ENCODE peak calls at places on chromosomes 12 and 14, in four cellular contexts. G is testis, S is pancreas, V is psoas muscle. M is an unnamed sample.

GRCh38 chr12:47610847-47611246 is 95.0 kb downstream of the RPAP3 start:
- DNase-seq in G (no peak), S (no peak), V (no peak), M (no peak)

GRCh38 chr12:102480401-102480800 is at the start of gene IGF1:
- DNase-seq in G (peak; percentile 23), S (no peak), V (no peak), M (no peak)

GRCh38 chr12:6187948-6188793 is 12.0 kb upstream of the CD9 start:
- DNase-seq in G (no peak), S (no peak), V (no peak), M (no peak)

GRCh38 chr12:88934163-88934747 is 354.0 kb upstream of the KITLG start:
- DNase-seq in G (no peak), S (no peak), V (no peak), M (no peak)

GRCh38 chr14:37977481-37977880 is 230.2 kb upstream of the SSTR1 start:
- DNase-seq in G (no peak), S (no peak), V (no peak), M (no peak)

GRCh38 chr14:30657606-30658163 is 35.6 kb downstream of the SCFD1 start:
- DNase-seq in G (no peak), S (no peak), V (no peak), M (no peak)

GRCh38 chr14:61374284-61374683 is 52.9 kb downstream of the PRKCH start:
- DNase-seq in G (no peak), S (no peak), V (no peak), M (no peak)

GRCh38 chr12:31732926-31733548 is 4.2 kb upstream of the AMN1 start:
- DNase-seq in G (no peak), S (no peak), V (no peak), M (no peak)

GRCh38 chr14:98956181-98956580 is 315.8 kb downstream of the BCL11B start:
- DNase-seq in G (no peak), S (no peak), V (no peak), M (no peak)

GRCh38 chr14:64684091-64684490 is 20.1 kb upstream of the PLEKHG3 start:
- DNase-seq in G (peak; percentile 49), S (no peak), V (peak; percentile 24), M (no peak)

GRCh38 chr12:7042847-7043246 is 17.7 kb upstream of the C1S start:
- DNase-seq in G (no peak), S (no peak), V (no peak), M (no peak)

GRCh38 chr12:108117163-108117849 is 11.8 kb upstream of the WSCD2 start:
- DNase-seq in G (no peak), S (no peak), V (no peak), M (no peak)

GRCh38 chr12:121992059-121992879 is 29.4 kb upstream of the BCL7A start:
- DNase-seq in G (no peak), S (no peak), V (no peak), M (no peak)

GRCh38 chr12:62631531-62632520 is 165.2 kb downstream of the MON2 start:
- DNase-seq in G (peak; percentile 72), S (peak; percentile 29), V (peak; percentile 55), M (peak; percentile 69)

GRCh38 chr12:116843085-116843484 is 38.2 kb downstream of the HRK start:
- DNase-seq in G (no peak), S (no peak), V (no peak), M (no peak)

GRCh38 chr12:40146800-40147797 is 41.2 kb upstream of the SLC2A13 start:
- DNase-seq in G (no peak), S (no peak), V (no peak), M (no peak)

GRCh38 chr14:23409966-23410635 is 2.0 kb upstream of the MYH6 start:
- DNase-seq in G (no peak), S (no peak), V (peak; percentile 65), M (no peak)

GRCh38 chr14:33950320-33951182 is at the start of gene EGLN3:
- DNase-seq in G (peak; percentile 90), S (peak; percentile 88), V (peak; percentile 89), M (peak; percentile 91)

GRCh38 chr12:53068811-53069585 is 10.2 kb downstream of the SPRYD3 start:
- DNase-seq in G (no peak), S (no peak), V (peak; percentile 35), M (no peak)

GRCh38 chr14:95480109-95480886 is 36.2 kb downstream of the SYNE3 start:
- DNase-seq in G (peak; percentile 63), S (peak; percentile 14), V (peak; percentile 83), M (no peak)

GRCh38 chr14:51044961-51045360 is 49.9 kb downstream of the TRIM9 start:
- DNase-seq in G (no peak), S (no peak), V (no peak), M (no peak)

GRCh38 chr14:102474934-102475333 is 34.6 kb downstream of the ANKRD9 start:
- DNase-seq in G (peak; percentile 82), S (peak; percentile 12), V (peak; percentile 85), M (peak; percentile 63)

GRCh38 chr12:56601503-56601902 is 28.6 kb downstream of the BAZ2A start:
- DNase-seq in G (no peak), S (no peak), V (no peak), M (peak; percentile 26)

GRCh38 chr12:53931844-53932581 is 6.6 kb upstream of the HOXC13 start:
- DNase-seq in G (no peak), S (no peak), V (no peak), M (no peak)

GRCh38 chr14:54117924-54118323 is 161.3 kb upstream of the BMP4 start:
- DNase-seq in G (no peak), S (no peak), V (no peak), M (no peak)

GRCh38 chr12:29743801-29744200 is 39.9 kb downstream of the TMTC1 start:
- DNase-seq in G (no peak), S (no peak), V (no peak), M (no peak)
- H3K9me3 ChIP-seq in G (no peaks in the 10 kb centered on the region), S (no peaks in the 10 kb centered on the region), V (no peaks in the 10 kb centered on the region), M (no peaks in the 10 kb centered on the region)

GRCh38 chr12:50772877-50773276 is 9.0 kb downstream of the ATF1 start:
- DNase-seq in G (no peak), S (no peak), V (no peak), M (no peak)
- H3K9me3 ChIP-seq in G (no peaks in the 10 kb centered on the region), S (no peaks in the 10 kb centered on the region), V (no peaks in the 10 kb centered on the region), M (no peaks in the 10 kb centered on the region)

DNA sequence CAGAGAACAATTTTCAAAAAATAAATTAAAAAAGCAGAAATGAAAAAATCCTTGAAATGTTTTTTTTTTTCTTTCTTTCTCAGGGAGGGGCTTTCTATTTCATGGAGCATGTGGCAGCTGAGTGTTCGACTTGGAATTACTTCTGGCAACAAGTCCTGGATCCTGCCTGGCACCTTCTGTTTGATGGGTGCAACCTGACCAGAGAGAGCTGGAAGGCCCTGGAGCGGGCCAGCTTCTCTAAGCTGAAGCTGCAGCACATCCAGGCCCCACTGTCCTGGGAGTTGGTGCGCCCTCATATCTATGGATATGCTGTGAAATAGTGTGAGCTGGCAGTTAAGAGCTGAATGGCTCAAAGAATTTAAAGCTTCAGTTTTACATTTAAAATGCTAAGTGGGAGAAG is 22.5 kb upstream of the HIGD1C start:
- DNase-seq in G (no peak), S (no peak), V (no peak), M (no peak)
- H3K9me3 ChIP-seq in G (no peaks in the 10 kb centered on the region), S (no peaks in the 10 kb centered on the region), V (no peaks in the 10 kb centered on the region), M (no peaks in the 10 kb centered on the region)

GRCh38 chr12:132942611-132943010 is 13.5 kb downstream of the ZNF605 start:
- DNase-seq in G (no peak), S (no peak), V (no peak), M (no peak)

GRCh38 chr12:132949936-132950837 is 5.9 kb downstream of the ZNF605 start:
- DNase-seq in G (no peak), S (no peak), V (no peak), M (no peak)

GRCh38 chr12:132946507-132946820 is 9.6 kb downstream of the ZNF605 start:
- DNase-seq in G (no peak), S (no peak), V (no peak), M (no peak)

GRCh38 chr12:132948146-132949066 is 7.7 kb downstream of the ZNF605 start:
- DNase-seq in G (no peak), S (no peak), V (no peak), M (no peak)

GRCh38 chr12:132945806-132946506 is 10.2 kb downstream of the ZNF605 start:
- DNase-seq in G (no peak), S (no peak), V (no peak), M (no peak)
- H3K9me3 ChIP-seq in G (no peaks in the 10 kb centered on the region), S (no peaks in the 10 kb centered on the region), V (peaks cover 89% of the 10 kb centered on the region), M (peaks cover 98% of the 10 kb centered on the region)

GRCh38 chr14:67782090-67782489 is 34.3 kb downstream of the ZFYVE26 start:
- DNase-seq in G (no peak), S (no peak), V (no peak), M (no peak)

GRCh38 chr14:67773844-67774377 is 42.5 kb downstream of the ZFYVE26 start:
- DNase-seq in G (no peak), S (no peak), V (no peak), M (no peak)

DNA sequence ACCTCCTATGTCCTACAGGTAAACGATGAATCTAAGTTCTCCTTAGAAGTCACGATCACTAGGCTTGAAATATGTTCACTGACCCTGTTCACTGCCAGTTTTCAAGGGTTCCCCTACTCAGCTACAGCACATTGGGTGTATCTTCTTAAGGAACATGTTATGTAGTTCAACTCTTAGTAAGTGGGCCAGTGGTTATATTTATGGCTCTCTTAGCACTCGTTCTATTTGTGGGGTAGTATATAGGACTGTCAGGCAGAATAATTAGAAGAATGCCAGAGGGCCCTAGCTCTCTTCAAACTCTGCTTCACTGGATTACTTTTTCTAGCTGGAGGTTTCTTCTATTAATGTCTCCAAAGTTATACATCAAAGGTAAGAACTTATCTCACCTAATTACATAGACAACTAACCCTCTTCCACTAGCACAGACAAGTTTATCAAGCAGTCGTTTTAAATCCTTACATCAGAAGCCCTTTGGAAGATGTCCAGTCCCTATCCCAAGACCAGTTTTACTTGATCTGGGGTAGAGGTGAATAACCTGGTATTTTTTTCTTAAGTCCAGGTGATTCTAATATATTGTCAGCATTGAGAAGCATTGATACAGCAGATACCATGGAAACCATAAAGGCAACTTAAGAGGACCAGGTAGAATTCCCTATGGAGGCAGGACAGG is 39.6 kb downstream of the ZFYVE26 start:
- DNase-seq in G (no peak), S (no peak), V (no peak), M (no peak)
- H3K9me3 ChIP-seq in G (no peaks in the 10 kb centered on the region), S (no peaks in the 10 kb centered on the region), V (no peaks in the 10 kb centered on the region), M (no peaks in the 10 kb centered on the region)

M was measured in mucosa of descending colon.